ENCODE peak calls at places on chromosomes 3 and 15, in nine cellular contexts. S is PC-9, P is upper lobe of left lung, I is H1, F is hepatocyte, A is A673, C is tibial nerve, Q is Panc1, U is body of pancreas. X is an unnamed sample. For H3K4me1, the result is how much of the 10 kb centered on the place peaks cover.

GRCh38 chr3:125061170-125061569 is 5.4 kb upstream of the HEG1 start:
- DNase-seq in S (no peak), P (peak), C (peak), A (no peak), F (peak), I (no peak), Q (no peak), U (no peak), X (no peak)

GRCh38 chr3:175212896-175213295 is 353.8 kb downstream of the NAALADL2 start:
- DNase-seq in P (no peak), S (no peak), I (no peak), U (no peak), A (no peak), F (no peak), C (no peak), Q (no peak), X (no peak)

GRCh38 chr3:150317469-150317868 is 90.6 kb upstream of the TSC22D2 start:
- DNase-seq in U (no peak), Q (peak), S (peak), I (no peak), P (no peak), C (no peak), F (peak), A (no peak), X (no peak)

GRCh38 chr3:43540625-43541024 is 81.2 kb downstream of the ANO10 start:
- DNase-seq in C (no peak), S (no peak), F (no peak), A (no peak), P (no peak), I (no peak), Q (no peak), U (no peak), X (no peak)

GRCh38 chr3:169666079-169666436 is 2.5 kb upstream of the MECOM start:
- DNase-seq in F (no peak), U (no peak), S (no peak), A (no peak), I (no peak), C (no peak), Q (no peak), P (no peak), X (no peak)

GRCh38 chr15:75832114-75832513 is 11.1 kb upstream of the UBE2Q2 start:
- DNase-seq in F (no peak), C (no peak), P (no peak), Q (no peak), I (no peak), S (no peak), U (no peak), A (no peak), X (no peak)

GRCh38 chr3:74273091-74273490 is 341.4 kb downstream of the CNTN3 start:
- DNase-seq in F (no peak), C (no peak), U (no peak), P (no peak), I (no peak), S (no peak), A (no peak), Q (no peak), X (no peak)

GRCh38 chr3:155320934-155321333 is 27.5 kb upstream of the STRIT1 start:
- DNase-seq in A (no peak), Q (no peak), P (no peak), F (no peak), I (no peak), C (no peak), S (no peak), U (no peak), X (no peak)

GRCh38 chr3:151864423-151865101 is 8.9 kb upstream of the SUCNR1 start:
- DNase-seq in U (no peak), S (no peak), C (no peak), Q (peak), I (no peak), F (peak), P (no peak), A (peak), X (peak)

GRCh38 chr3:139127101-139127500 is 82.4 kb upstream of the PRR23C start:
- DNase-seq in A (no peak), F (no peak), I (no peak), U (no peak), S (no peak), Q (no peak), P (no peak), C (no peak), X (no peak)

GRCh38 chr15:78197632-78198031 is 36.7 kb downstream of the ACSBG1 start:
- DNase-seq in Q (no peak), C (no peak), A (no peak), U (peak), F (no peak), I (no peak), S (no peak), P (peak), X (no peak)

GRCh38 chr3:181417748-181418147 is 294.0 kb upstream of the SOX2 start:
- DNase-seq in F (peak), Q (no peak), S (no peak), A (no peak), U (no peak), P (no peak), I (no peak), C (no peak), X (no peak)

GRCh38 chr15:101502572-101503295 is 13.2 kb upstream of the PCSK6 start:
- DNase-seq in S (no peak), U (no peak), F (no peak), A (no peak), C (no peak), Q (no peak), I (no peak), P (no peak), X (no peak)

GRCh38 chr3:97278506-97278905 is 464.1 kb downstream of the EPHA6 start:
- DNase-seq in F (no peak), P (no peak), S (no peak), C (no peak), A (no peak), U (no peak), I (no peak), Q (no peak), X (no peak)

GRCh38 chr15:63939531-63940130 is 105.9 kb upstream of the HERC1 start:
- DNase-seq in C (no peak), S (no peak), I (no peak), U (peak), P (peak), Q (no peak), F (no peak), A (no peak), X (peak)

GRCh38 chr3:139016430-139017048 is 4.2 kb downstream of the PRR23B start:
- DNase-seq in S (no peak), C (no peak), A (no peak), Q (no peak), F (no peak), I (no peak), U (no peak), P (no peak), X (no peak)

GRCh38 chr15:23564798-23565394 is 578 bp upstream of the MKRN3 start:
- DNase-seq in P (no peak), U (no peak), F (no peak), C (no peak), S (no peak), Q (no peak), I (no peak), A (no peak), X (peak)

GRCh38 chr3:61564405-61565059 is 3.2 kb downstream of the PTPRG start:
- DNase-seq in Q (no peak), F (peak), U (peak), I (no peak), C (peak), P (peak), S (peak), A (peak), X (peak)

GRCh38 chr3:80006315-80006714 is 238.5 kb upstream of the ROBO1 start:
- DNase-seq in Q (no peak), S (no peak), I (no peak), C (no peak), P (no peak), F (no peak), U (no peak), A (no peak), X (no peak)

GRCh38 chr3:58874248-58874741 is 175.5 kb downstream of the CFAP20DC start:
- DNase-seq in U (no peak), F (no peak), A (peak), Q (no peak), P (no peak), C (no peak), I (no peak), S (no peak), X (peak)

GRCh38 chr3:5278666-5279065 is 91.2 kb downstream of the EDEM1 start:
- DNase-seq in A (no peak), F (no peak), P (no peak), Q (no peak), S (no peak), U (no peak), C (no peak), I (no peak), X (no peak)

GRCh38 chr15:77025471-77025901 is 30.6 kb downstream of the PSTPIP1 start:
- DNase-seq in I (no peak), S (no peak), F (no peak), U (peak), A (no peak), Q (no peak), C (no peak), P (peak), X (no peak)

GRCh38 chr3:78562318-78562717 is 1205.5 kb downstream of the ROBO1 start:
- DNase-seq in C (no peak), I (no peak), F (no peak), P (no peak), U (no peak), S (no peak), A (peak), Q (no peak), X (no peak)

GRCh38 chr3:107619549-107619948 is 96.8 kb downstream of the BBX start:
- DNase-seq in C (no peak), U (no peak), P (no peak), A (no peak), Q (no peak), I (no peak), S (no peak), F (no peak), X (no peak)

GRCh38 chr3:119122350-119122749 is 23.6 kb upstream of the TEX55 start:
- DNase-seq in Q (no peak), P (no peak), A (no peak), C (no peak), I (no peak), U (no peak), S (no peak), F (no peak), X (no peak)

GRCh38 chr3:160130950-160131349 is 94.3 kb upstream of the C3orf80 start:
- DNase-seq in I (no peak), Q (no peak), S (no peak), A (peak), P (peak), F (no peak), U (no peak), C (no peak), X (peak)

GRCh38 chr3:85801955-85802354 is 843.2 kb downstream of the CADM2 start:
- DNase-seq in Q (no peak), C (no peak), I (no peak), P (no peak), U (no peak), S (no peak), A (peak), F (peak), X (peak)

GRCh38 chr3:104547040-104547439 is 819.7 kb upstream of the ALCAM start:
- DNase-seq in I (no peak), U (no peak), S (no peak), Q (no peak), A (no peak), P (no peak), C (no peak), F (no peak), X (no peak)

GRCh38 chr3:20073683-20074082 is 33.4 kb downstream of the KAT2B start:
- DNase-seq in F (no peak), C (no peak), A (peak), U (no peak), P (no peak), I (no peak), Q (no peak), S (no peak), X (no peak)

GRCh38 chr3:38158472-38158871 is 6.9 kb upstream of the OXSR1 start:
- DNase-seq in F (no peak), S (no peak), U (no peak), A (no peak), I (no peak), P (no peak), C (no peak), Q (no peak), X (no peak)

GRCh38 chr3:189937302-189938255 is 183.1 kb downstream of the P3H2 start:
- DNase-seq in I (no peak), F (no peak), A (no peak), C (no peak), U (no peak), Q (peak), S (peak), P (no peak), X (peak)

GRCh38 chr3:55746808-55747413 is 259.8 kb upstream of the WNT5A start:
- DNase-seq in C (no peak), U (no peak), S (no peak), I (no peak), F (no peak), Q (no peak), P (no peak), A (peak), X (peak)

GRCh38 chr3:114216186-114216970 is 21.0 kb downstream of the ZNF80 start:
- DNase-seq in C (no peak), U (no peak), A (no peak), F (no peak), P (no peak), S (no peak), I (no peak), Q (no peak), X (no peak)

GRCh38 chr3:45952456-45952855 is 9.2 kb downstream of the CXCR6 start:
- DNase-seq in C (no peak), A (no peak), S (no peak), F (no peak), Q (no peak), I (no peak), U (no peak), P (no peak), X (no peak)

GRCh38 chr3:127775398-127776109 is 46.8 kb downstream of the MGLL start:
- DNase-seq in C (no peak), U (no peak), Q (no peak), A (no peak), I (no peak), P (peak), S (no peak), F (no peak), X (peak)

GRCh38 chr3:193996641-193997089 is 139.3 kb upstream of the HES1 start:
- DNase-seq in P (peak), C (no peak), I (no peak), F (no peak), Q (no peak), A (no peak), S (no peak), U (no peak), X (no peak)

GRCh38 chr3:117666827-117667226 is 957.2 kb downstream of the TUSC7 start:
- DNase-seq in A (no peak), P (no peak), U (no peak), F (no peak), C (no peak), Q (no peak), I (no peak), S (no peak), X (no peak)

GRCh38 chr3:197801801-197802504 is 10.9 kb downstream of the LRCH3 start:
- DNase-seq in I (no peak), P (peak), F (no peak), A (peak), C (no peak), S (no peak), U (no peak), Q (no peak), X (peak)

GRCh38 chr3:14823910-14824629 is 5.3 kb downstream of the FGD5 start:
- DNase-seq in P (no peak), Q (no peak), A (no peak), S (no peak), C (no peak), F (no peak), I (no peak), U (no peak), X (no peak)

GRCh38 chr3:14822875-14823807 is 4.4 kb downstream of the FGD5 start:
- DNase-seq in Q (no peak), U (no peak), F (peak), S (no peak), C (no peak), I (no peak), P (no peak), A (no peak), X (peak)

GRCh38 chr3:14822134-14822533 is 3.4 kb downstream of the FGD5 start:
- DNase-seq in P (no peak), S (no peak), A (no peak), U (no peak), I (no peak), Q (no peak), F (no peak), C (no peak), X (no peak)

GRCh38 chr3:14826069-14826468 is 7.3 kb downstream of the FGD5 start:
- DNase-seq in A (no peak), Q (no peak), C (no peak), F (no peak), U (no peak), I (no peak), P (no peak), S (no peak), X (no peak)

DNA sequence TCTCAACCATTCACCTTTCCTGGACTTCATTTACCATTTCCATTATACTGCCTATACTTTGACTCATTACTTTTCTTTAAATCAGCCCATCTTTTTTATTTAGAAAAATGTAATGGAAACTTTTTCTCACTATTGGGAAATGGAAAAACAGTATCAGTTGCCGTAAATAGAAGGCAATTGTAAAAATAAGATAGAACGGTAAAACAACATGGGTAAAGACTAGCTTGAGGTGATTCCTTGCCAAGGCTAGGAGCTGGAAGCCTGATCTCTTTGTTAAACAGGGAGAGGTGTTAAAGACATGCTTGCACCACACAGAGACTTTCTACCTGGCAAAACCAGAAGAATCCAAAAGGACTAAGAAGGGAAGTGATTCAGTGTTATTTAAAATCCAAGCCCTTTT is 5.9 kb downstream of the FGD5 start:
- DNase-seq in A (no peak), S (no peak), C (no peak), I (no peak), Q (no peak), U (no peak), F (no peak), P (no peak), X (peak)
- H3K4me3 ChIP-seq in A (no peak), S (no peak), C (no peak), I (no peak), Q (no peak), U (no peak), F (no peak), P (no peak), X (no peak)

GRCh38 chr3:122985539-122985938 is 42.0 kb downstream of the SEMA5B start:
- DNase-seq in Q (no peak), C (no peak), I (no peak), A (no peak), U (no peak), S (no peak), F (no peak), P (no peak), X (no peak)
- H3K4me1 ChIP-seq in Q (under half), C (under half), I (under half), A (under half), U (under half), S (under half), F (under half), P (under half), X (under half)

GRCh38 chr3:157543491-157544035 is 40.3 kb upstream of the VEPH1 start:
- DNase-seq in U (no peak), C (no peak), S (no peak), I (no peak), A (no peak), P (no peak), F (no peak), Q (no peak), X (no peak)
- H3K4me3 ChIP-seq in U (no peak), C (peak), S (peak), I (peak), A (no peak), P (peak), F (peak), Q (peak), X (peak)

GRCh38 chr15:73632670-73633058 is 525 bp downstream of the NPTN start:
- DNase-seq in C (no peak), I (no peak), S (no peak), A (no peak), F (no peak), P (peak), Q (no peak), U (no peak), X (no peak)

GRCh38 chr15:73633991-73634495 is 854 bp upstream of the NPTN start:
- DNase-seq in U (no peak), S (peak), Q (peak), C (no peak), P (no peak), A (no peak), I (no peak), F (peak), X (peak)

GRCh38 chr15:73630796-73631471 is 2.3 kb downstream of the NPTN start:
- DNase-seq in U (no peak), Q (no peak), S (no peak), P (no peak), A (peak), I (no peak), C (no peak), F (peak), X (peak)

GRCh38 chr15:73631915-73632669 is 1.1 kb downstream of the NPTN start:
- DNase-seq in Q (no peak), F (peak), P (peak), A (peak), C (no peak), U (no peak), I (no peak), S (peak), X (peak)

GRCh38 chr15:73633111-73633990 is at the start of gene NPTN:
- DNase-seq in S (peak), Q (peak), C (peak), F (peak), P (peak), A (peak), I (peak), U (peak), X (peak)
- H3K4me1 ChIP-seq in S (half or more), Q (under half), C (half or more), F (under half), P (under half), A (under half), I (under half), U (under half), X (under half)

GRCh38 chr3:14127516-14128161 is 2.8 kb downstream of the TMEM43 start:
- DNase-seq in I (no peak), S (no peak), P (no peak), U (no peak), Q (no peak), C (no peak), A (no peak), F (no peak), X (no peak)
- H3K4me3 ChIP-seq in I (no peak), S (no peak), P (no peak), U (no peak), Q (no peak), C (no peak), A (no peak), F (no peak), X (no peak)

GRCh38 chr3:99666201-99666600 is 27.8 kb downstream of the COL8A1 start:
- DNase-seq in F (no peak), U (no peak), S (no peak), Q (no peak), I (no peak), C (no peak), P (no peak), A (no peak), X (no peak)

GRCh38 chr3:99670556-99670950 is 32.2 kb downstream of the COL8A1 start:
- DNase-seq in I (no peak), C (no peak), A (no peak), F (no peak), S (no peak), Q (no peak), U (no peak), P (no peak), X (peak)

GRCh38 chr3:99665017-99665416 is 26.6 kb downstream of the COL8A1 start:
- DNase-seq in S (no peak), C (no peak), A (no peak), Q (no peak), I (no peak), F (no peak), P (no peak), U (no peak), X (no peak)

GRCh38 chr3:99669879-99670555 is 31.6 kb downstream of the COL8A1 start:
- DNase-seq in A (no peak), S (no peak), P (no peak), U (no peak), Q (no peak), F (no peak), I (no peak), C (no peak), X (peak)

GRCh38 chr3:99668044-99668443 is 29.6 kb downstream of the COL8A1 start:
- DNase-seq in C (no peak), S (no peak), U (no peak), F (no peak), A (no peak), Q (no peak), P (no peak), I (no peak), X (no peak)
- H3K4me1 ChIP-seq in C (half or more), S (under half), U (under half), F (under half), A (under half), Q (under half), P (under half), I (under half), X (half or more)

DNA sequence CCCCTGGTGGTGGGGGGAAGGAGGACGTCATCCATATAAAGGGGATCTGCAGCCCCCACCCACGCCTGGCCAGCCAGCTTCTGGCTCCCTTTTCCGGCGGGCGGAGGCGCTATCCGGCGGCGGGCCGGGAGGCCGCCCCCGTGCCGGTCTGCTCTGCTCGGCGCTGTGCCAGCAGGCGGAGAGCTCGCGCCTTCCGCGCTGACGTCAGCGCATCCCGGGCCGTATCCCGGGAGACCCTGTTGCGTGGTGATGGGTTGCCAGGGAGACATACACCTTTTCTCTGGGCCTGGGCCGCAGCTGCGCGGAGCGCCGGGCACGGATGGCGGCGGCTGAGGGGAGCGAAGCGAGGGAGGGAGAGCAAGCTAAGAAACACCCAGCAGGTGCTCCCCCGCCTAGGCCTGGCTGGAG is 1.1 kb downstream of the FAM131A start:
- DNase-seq in A (peak), P (no peak), I (peak), Q (no peak), U (peak), F (peak), C (peak), S (no peak), X (peak)
- H3K4me3 ChIP-seq in A (no peak), P (peak), I (peak), Q (no peak), U (no peak), F (no peak), C (no peak), S (no peak), X (peak)